ENCODE peak calls at places on chromosome 6, in nine cellular contexts. G, F, H, Z, C, P, B, Y and X are unnamed samples.

GRCh38 chr6:109896333-109896732 is 81.8 kb upstream of the GPR6 start:
- DNase-seq in G (no peak), F (no peak), H (no peak), Z (peak; percentile 5), C (no peak), P (peak; percentile 6), B (no peak), Y (peak; percentile 1), X (no peak)

GRCh38 chr6:3869632-3870527 is 20.7 kb downstream of the FAM50B start:
- DNase-seq in G (peak; percentile 84), F (no peak), H (no peak), Z (no peak), C (no peak), P (no peak), B (no peak), Y (no peak), X (no peak)

GRCh38 chr6:155247618-155248017 is 16.2 kb upstream of the CLDN20 start:
- DNase-seq in G (peak; percentile 52), F (peak; percentile 63), H (no peak), Z (peak; percentile 26), C (no peak), P (no peak), B (no peak), Y (peak; percentile 82), X (no peak)

GRCh38 chr6:29447670-29448069 is 8.6 kb downstream of the OR10C1 start:
- DNase-seq in G (no peak), F (no peak), H (no peak), Z (no peak), C (no peak), P (no peak), B (no peak), Y (no peak), X (no peak)

GRCh38 chr6:68296126-68296525 is 339.0 kb upstream of the ADGRB3 start:
- DNase-seq in G (no peak), F (no peak), H (no peak), Z (no peak), C (no peak), P (no peak), B (no peak), Y (no peak), X (no peak)

GRCh38 chr6:82078286-82078908 is 169.1 kb downstream of the IBTK start:
- DNase-seq in G (no peak), F (no peak), H (no peak), Z (no peak), C (no peak), P (no peak), B (no peak), Y (no peak), X (no peak)

GRCh38 chr6:40586800-40587201 is 363 bp downstream of the LRFN2 start:
- DNase-seq in G (no peak), F (peak; percentile 56), H (no peak), Z (no peak), C (no peak), P (no peak), B (no peak), Y (no peak), X (no peak)

GRCh38 chr6:56744528-56744927 is 101.8 kb upstream of the DST start:
- DNase-seq in G (no peak), F (peak; percentile 57), H (no peak), Z (no peak), C (no peak), P (no peak), B (no peak), Y (no peak), X (no peak)

GRCh38 chr6:130575557-130575956 is 209.7 kb downstream of the TMEM200A start:
- DNase-seq in G (no peak), F (no peak), H (no peak), Z (no peak), C (no peak), P (no peak), B (no peak), Y (no peak), X (no peak)

GRCh38 chr6:141326426-141326825 is 806.3 kb upstream of the GJE1 start:
- DNase-seq in G (no peak), F (no peak), H (no peak), Z (peak; percentile 100), C (peak; percentile 1), P (peak; percentile 40), B (no peak), Y (peak; percentile 99), X (no peak)

GRCh38 chr6:43716099-43716498 is 28.5 kb upstream of the MRPS18A start:
- DNase-seq in G (no peak), F (no peak), H (no peak), Z (no peak), C (no peak), P (no peak), B (no peak), Y (no peak), X (no peak)

GRCh38 chr6:156061465-156061864 is 605.8 kb upstream of the NOX3 start:
- DNase-seq in G (no peak), F (no peak), H (no peak), Z (no peak), C (no peak), P (no peak), B (no peak), Y (no peak), X (no peak)

GRCh38 chr6:45710304-45710821 is 305.3 kb downstream of the CLIC5 start:
- DNase-seq in G (no peak), F (no peak), H (no peak), Z (peak; percentile 23), C (no peak), P (peak; percentile 92), B (peak; percentile 61), Y (peak; percentile 9), X (peak; percentile 55)

GRCh38 chr6:39279539-39279938 is 34.7 kb downstream of the KCNK17 start:
- DNase-seq in G (no peak), F (peak; percentile 29), H (no peak), Z (no peak), C (no peak), P (no peak), B (no peak), Y (no peak), X (no peak)

GRCh38 chr6:168815229-168815628 is 374.2 kb downstream of the SMOC2 start:
- DNase-seq in G (peak; percentile 12), F (peak; percentile 64), H (no peak), Z (no peak), C (no peak), P (no peak), B (no peak), Y (no peak), X (no peak)
- TF ChIP-seq CTCF in G (peak; percentile 46), F (peak; percentile 75), H (no peak), Z (no peak), C (no peak), P (no peak), B (no peak), Y (no peak), X (no peak)

GRCh38 chr6:135938588-135939215 is 87.2 kb downstream of the PDE7B start:
- DNase-seq in G (peak; percentile 21), F (peak; percentile 61), H (no peak), Z (peak; percentile 43), C (no peak), P (peak; percentile 14), B (no peak), Y (no peak), X (peak; percentile 14)
- TF ChIP-seq CTCF in G (peak; percentile 29), F (peak; percentile 74), H (no peak), Z (peak; percentile 26), C (no peak), P (peak; percentile 10), B (peak; percentile 29), Y (peak; percentile 65), X (no peak)

GRCh38 chr6:149696904-149697303 is 21.0 kb downstream of the LATS1 start:
- DNase-seq in G (no peak), F (no peak), H (no peak), Z (peak; percentile 52), C (no peak), P (no peak), B (no peak), Y (peak; percentile 78), X (no peak)

GRCh38 chr6:149698175-149698574 is 19.7 kb downstream of the LATS1 start:
- DNase-seq in G (no peak), F (no peak), H (no peak), Z (no peak), C (no peak), P (no peak), B (no peak), Y (no peak), X (no peak)

GRCh38 chr6:149701699-149702098 is 16.2 kb downstream of the LATS1 start:
- DNase-seq in G (no peak), F (peak; percentile 59), H (no peak), Z (peak; percentile 52), C (no peak), P (no peak), B (no peak), Y (peak; percentile 16), X (no peak)

GRCh38 chr6:149694926-149695325 is 23.0 kb downstream of the LATS1 start:
- DNase-seq in G (no peak), F (no peak), H (no peak), Z (no peak), C (no peak), P (no peak), B (no peak), Y (no peak), X (no peak)

DNA sequence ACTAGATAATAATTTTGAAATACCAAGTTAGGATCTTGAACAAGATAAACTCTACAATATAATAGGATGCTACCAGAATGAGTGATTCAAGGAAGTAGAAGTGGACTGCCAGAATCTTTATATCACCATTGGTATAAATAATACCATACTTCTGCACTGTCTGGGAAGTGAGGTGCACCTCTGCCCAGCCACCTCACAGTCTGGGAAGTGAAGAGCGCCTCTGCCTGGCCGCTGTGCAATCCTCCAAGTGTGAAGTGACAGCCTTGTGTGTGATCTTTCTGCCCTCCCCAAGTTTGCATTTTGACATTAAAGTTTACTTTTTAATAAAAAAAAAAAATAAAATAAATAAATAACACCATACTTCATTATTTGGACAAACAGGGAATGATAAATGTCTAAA is 18.8 kb downstream of the LATS1 start:
- DNase-seq in G (no peak), F (no peak), H (no peak), Z (no peak), C (no peak), P (no peak), B (no peak), Y (no peak), X (no peak)
- TF ChIP-seq CTCF in G (no peak), F (peak; percentile 43), H (no peak), Z (no peak), C (no peak), P (no peak), B (peak; percentile 7), Y (no peak), X (no peak)

GRCh38 chr6:53437557-53438202 is 88.9 kb upstream of the ELOVL5 start:
- DNase-seq in G (peak; percentile 64), F (peak; percentile 76), H (peak; percentile 45), Z (peak; percentile 91), C (no peak), P (peak; percentile 45), B (peak; percentile 37), Y (peak; percentile 76), X (peak; percentile 22)
- TF ChIP-seq CTCF in G (peak; percentile 30), F (peak; percentile 85), H (peak; percentile 32), Z (peak; percentile 93), C (peak; percentile 60), P (peak; percentile 53), B (peak; percentile 56), Y (peak; percentile 80), X (peak; percentile 70)

DNA sequence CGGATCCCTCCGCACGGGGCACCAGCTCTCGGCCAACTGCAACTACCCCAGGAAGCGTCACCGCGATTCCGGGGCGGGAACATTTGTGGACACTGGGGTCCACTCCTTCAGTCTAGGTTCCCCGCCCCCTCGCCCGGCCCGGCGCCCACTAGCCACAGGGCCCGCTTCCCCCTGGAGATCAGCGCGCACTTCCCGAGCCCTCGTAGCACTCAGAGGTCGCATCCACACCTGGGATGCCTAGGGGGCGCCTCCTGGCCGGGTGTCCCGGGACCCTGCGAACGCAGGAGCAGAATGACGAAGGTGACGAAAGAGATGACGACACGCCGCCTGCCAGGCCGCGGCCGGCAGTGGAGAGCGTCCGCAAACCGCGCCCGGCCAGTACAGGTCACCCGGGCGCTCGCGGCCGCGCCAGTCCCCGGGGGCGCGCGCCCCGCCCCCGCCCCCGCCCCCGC is 309 bp upstream of the AIG1 start:
- DNase-seq in G (peak; percentile 88), F (peak; percentile 91), H (peak; percentile 81), Z (peak; percentile 81), C (peak; percentile 50), P (peak; percentile 89), B (peak; percentile 84), Y (peak; percentile 82), X (peak; percentile 88)
- TF ChIP-seq CTCF in G (no peak), F (peak; percentile 65), H (no peak), Z (no peak), C (peak; percentile 42), P (peak; percentile 15), B (peak; percentile 28), Y (peak; percentile 53), X (peak; percentile 1)